ENCODE peak calls at places on chromosomes 7 and 10, in six cellular contexts. E, I, W, Z, D and R are unnamed samples.

GRCh38 chr7:37633048-37633447 is 50.5 kb upstream of the GPR141 start:
- DNase-seq in E (no peak), I (no peak), W (no peak), Z (no peak), D (no peak), R (no peak)

GRCh38 chr7:11193131-11193867 is 219.6 kb downstream of the PHF14 start:
- DNase-seq in E (peak; percentile 48), I (peak; percentile 37), W (no peak), Z (no peak), D (peak; percentile 45), R (peak; percentile 58)

GRCh38 chr7:36266201-36266600 is 113.1 kb downstream of the EEPD1 start:
- DNase-seq in E (no peak), I (no peak), W (no peak), Z (no peak), D (no peak), R (no peak)

GRCh38 chr10:88791924-88792323 is 10.6 kb upstream of the LIPM start:
- DNase-seq in E (peak; percentile 15), I (peak; percentile 76), W (no peak), Z (peak; percentile 16), D (no peak), R (peak; percentile 52)

GRCh38 chr10:91124016-91124415 is 96.4 kb upstream of the PCGF5 start:
- DNase-seq in E (peak; percentile 1), I (no peak), W (no peak), Z (no peak), D (no peak), R (no peak)

GRCh38 chr7:56124981-56125380 is 8.8 kb upstream of the NUPR2 start:
- DNase-seq in E (no peak), I (no peak), W (no peak), Z (no peak), D (no peak), R (no peak)

GRCh38 chr10:3516191-3516590 is 268.8 kb downstream of the KLF6 start:
- DNase-seq in E (no peak), I (no peak), W (no peak), Z (peak; percentile 55), D (no peak), R (no peak)

GRCh38 chr7:88111136-88111748 is 108.6 kb downstream of the SRI start:
- DNase-seq in E (peak; percentile 59), I (peak; percentile 71), W (no peak), Z (no peak), D (peak; percentile 74), R (peak; percentile 43)

GRCh38 chr10:102713814-102714620 is at the start of gene ARL3:
- DNase-seq in E (peak; percentile 91), I (peak; percentile 99), W (peak; percentile 100), Z (peak; percentile 92), D (peak; percentile 99), R (peak; percentile 98)
- TF ChIP-seq CTCF in E (no peak), I (no peak), W (no peak), Z (peak; percentile 71), D (no peak), R (peak; percentile 40)

GRCh38 chr10:58293989-58294388 is 25.0 kb downstream of the CISD1 start:
- DNase-seq in E (no peak), I (no peak), W (no peak), Z (no peak), D (no peak), R (no peak)

DNA sequence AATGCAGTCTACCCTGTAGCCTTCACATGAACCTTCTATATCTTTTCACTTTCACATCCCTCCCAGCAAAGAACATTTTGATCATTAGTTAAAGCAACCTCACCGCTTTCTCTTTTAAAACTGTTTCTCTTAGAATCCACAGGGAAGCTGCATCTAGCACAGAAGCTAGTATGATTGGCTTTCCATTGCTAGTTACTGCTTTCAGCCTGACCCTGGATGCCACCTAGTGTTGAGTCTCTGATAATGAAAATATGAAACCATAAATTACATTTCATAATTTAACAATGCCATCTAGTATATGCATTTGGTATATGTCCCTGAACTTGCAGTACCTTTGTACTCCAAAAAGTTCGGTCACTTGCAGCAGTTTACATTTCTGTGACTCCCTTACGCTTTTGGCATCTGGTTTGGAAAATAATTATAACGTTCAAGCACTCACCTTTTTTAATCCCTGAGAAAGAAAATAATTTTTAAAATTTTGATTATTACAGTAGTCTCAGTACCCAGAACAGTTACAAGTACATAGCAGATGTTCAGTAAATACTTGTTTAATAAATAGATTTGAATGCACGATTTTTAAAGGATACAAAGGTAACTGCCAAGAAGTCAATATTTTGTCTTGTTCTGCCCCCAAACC is 22.7 kb downstream of the CISD1 start:
- DNase-seq in E (peak; percentile 61), I (peak; percentile 88), W (no peak), Z (no peak), D (peak; percentile 67), R (peak; percentile 61)
- TF ChIP-seq CTCF in E (peak; percentile 62), I (peak; percentile 85), W (peak; percentile 80), Z (peak; percentile 79), D (peak; percentile 64), R (peak; percentile 57)

DNA sequence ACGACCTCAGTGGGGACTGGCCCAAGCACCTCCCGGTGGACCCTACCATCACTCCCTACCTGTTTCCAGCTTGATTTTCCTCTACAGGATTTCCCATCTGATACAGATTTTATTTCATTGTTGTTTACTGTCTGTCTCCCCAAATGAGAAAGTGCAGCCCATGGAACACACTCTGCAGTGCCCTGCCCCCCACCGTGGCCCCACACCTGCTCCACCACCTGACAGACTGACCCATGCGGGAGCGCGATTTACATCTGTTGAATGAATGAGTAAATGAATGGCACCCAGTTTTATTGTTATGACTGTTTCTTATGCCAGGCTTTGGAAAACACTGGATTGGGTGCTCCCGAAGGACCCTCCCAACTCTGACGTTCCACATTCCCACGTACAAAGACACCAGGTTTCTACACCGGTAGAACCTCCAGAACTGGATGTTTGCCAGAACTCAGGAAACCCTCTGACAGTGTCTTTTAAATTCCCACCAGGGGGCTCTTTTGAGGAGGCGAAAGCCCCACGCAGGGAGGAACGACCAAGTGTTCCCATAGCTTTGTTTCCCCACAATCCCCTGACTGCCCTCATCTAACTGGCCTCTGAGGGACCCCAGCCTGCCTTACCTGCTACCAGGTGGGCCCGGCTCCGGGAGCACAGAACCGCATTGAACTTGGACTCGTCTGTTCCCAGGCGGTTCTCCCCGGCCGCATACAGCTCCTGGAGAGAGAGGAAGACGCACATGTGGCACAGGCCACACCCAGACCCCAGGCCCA is 29.0 kb downstream of the PLAC9 start:
- DNase-seq in E (no peak), I (peak; percentile 49), W (no peak), Z (no peak), D (no peak), R (no peak)
- TF ChIP-seq CTCF in E (no peak), I (peak; percentile 50), W (no peak), Z (peak; percentile 52), D (peak; percentile 37), R (no peak)

GRCh38 chr7:26198133-26198780 is 2.3 kb downstream of the HNRNPA2B1 start:
- DNase-seq in E (peak; percentile 41), I (no peak), W (no peak), Z (no peak), D (peak; percentile 48), R (peak; percentile 56)
- TF ChIP-seq CTCF in E (no peak), I (peak; percentile 58), W (peak; percentile 71), Z (peak; percentile 94), D (peak; percentile 60), R (peak; percentile 58)